ENCODE peak calls at places on chromosomes 4 and X, in four cellular contexts. One of them, this sample, is unnamed.

GRCh38 chrX:12922600-12922919 is 16.1 kb downstream of the TLR8 start:
- DNase-seq in A549: no peak
- DNase-seq in WTC11: no peak
- DNase-seq in HepG2: no peak
- DNase-seq in this sample: no peak

GRCh38 chrX:130680164-130681035 is 222.6 kb downstream of the ENOX2 start:
- DNase-seq in A549: no peak
- DNase-seq in WTC11: no peak
- DNase-seq in HepG2: peak; percentile 68
- DNase-seq in this sample: no peak

GRCh38 chrX:139126493-139126892 is 404.0 kb upstream of the F9 start:
- DNase-seq in A549: peak; percentile 35
- DNase-seq in WTC11: peak; percentile 37
- DNase-seq in HepG2: peak; percentile 12
- DNase-seq in this sample: peak; percentile 72

GRCh38 chr4:165627548-165627947 is 245.5 kb upstream of the TLL1 start:
- DNase-seq in A549: no peak
- DNase-seq in WTC11: no peak
- DNase-seq in HepG2: no peak
- DNase-seq in this sample: no peak

GRCh38 chrX:132737743-132738142 is 220.7 kb downstream of the HS6ST2 start:
- DNase-seq in A549: no peak
- DNase-seq in WTC11: no peak
- DNase-seq in HepG2: no peak
- DNase-seq in this sample: no peak

GRCh38 chrX:107704181-107704580 is 71.4 kb downstream of the TSC22D3 start:
- DNase-seq in A549: no peak
- DNase-seq in WTC11: no peak
- DNase-seq in HepG2: no peak
- DNase-seq in this sample: no peak

GRCh38 chr4:149166365-149166764 is 649.3 kb downstream of the IQCM start:
- DNase-seq in A549: no peak
- DNase-seq in WTC11: no peak
- DNase-seq in HepG2: no peak
- DNase-seq in this sample: no peak

GRCh38 chr4:84495448-84496221 is 3.5 kb downstream of the NKX6-1 start:
- DNase-seq in A549: no peak
- DNase-seq in WTC11: peak; percentile 39
- DNase-seq in HepG2: no peak
- DNase-seq in this sample: no peak

GRCh38 chr4:76377922-76378321 is 43.0 kb downstream of the CCDC158 start:
- DNase-seq in A549: peak; percentile 31
- DNase-seq in WTC11: peak; percentile 54
- DNase-seq in HepG2: peak; percentile 44
- DNase-seq in this sample: peak; percentile 69

GRCh38 chr4:126364290-126364978 is 1049.7 kb downstream of the FAT4 start:
- DNase-seq in A549: no peak
- DNase-seq in WTC11: no peak
- DNase-seq in HepG2: no peak
- DNase-seq in this sample: no peak

GRCh38 chr4:23166919-23167318 is 474.2 kb downstream of the GBA3 start:
- DNase-seq in A549: no peak
- DNase-seq in WTC11: no peak
- DNase-seq in HepG2: no peak
- DNase-seq in this sample: no peak

GRCh38 chr4:2798399-2799301 is 5.8 kb downstream of the SH3BP2 start:
- DNase-seq in A549: no peak
- DNase-seq in WTC11: no peak
- DNase-seq in HepG2: no peak
- DNase-seq in this sample: no peak

GRCh38 chrX:136162827-136163427 is 15.6 kb downstream of the FHL1 start:
- DNase-seq in A549: peak; percentile 59
- DNase-seq in WTC11: peak; percentile 63
- DNase-seq in HepG2: peak; percentile 13
- DNase-seq in this sample: peak; percentile 64

GRCh38 chrX:110218591-110218990 is 99.3 kb downstream of the AMMECR1 start:
- DNase-seq in A549: peak; percentile 20
- DNase-seq in WTC11: no peak
- DNase-seq in HepG2: no peak
- DNase-seq in this sample: no peak

GRCh38 chrX:14963447-14964236 is 90.4 kb downstream of the MOSPD2 start:
- DNase-seq in A549: peak; percentile 3
- DNase-seq in WTC11: no peak
- DNase-seq in HepG2: no peak
- DNase-seq in this sample: no peak

GRCh38 chr4:156583265-156583664 is 388.3 kb downstream of the PDGFC start:
- DNase-seq in A549: no peak
- DNase-seq in WTC11: no peak
- DNase-seq in HepG2: no peak
- DNase-seq in this sample: no peak

GRCh38 chrX:124240422-124240821 is 92.0 kb upstream of the TEX13D start:
- DNase-seq in A549: no peak
- DNase-seq in WTC11: no peak
- DNase-seq in HepG2: no peak
- DNase-seq in this sample: no peak

GRCh38 chr4:131001371-131001770 is 1905.4 kb downstream of the C4orf33 start:
- DNase-seq in A549: no peak
- DNase-seq in WTC11: no peak
- DNase-seq in HepG2: no peak
- DNase-seq in this sample: no peak

GRCh38 chr4:131002132-131002531 is 1906.2 kb downstream of the C4orf33 start:
- DNase-seq in A549: no peak
- DNase-seq in WTC11: no peak
- DNase-seq in HepG2: no peak
- DNase-seq in this sample: no peak

GRCh38 chr4:131006388-131006787 is 1910.4 kb downstream of the C4orf33 start:
- DNase-seq in A549: peak; percentile 1
- DNase-seq in WTC11: no peak
- DNase-seq in HepG2: no peak
- DNase-seq in this sample: no peak
- TF ChIP-seq NR3C1 in A549: no peak
- TF ChIP-seq NR3C1 in WTC11: no peak
- TF ChIP-seq NR3C1 in HepG2: no peak
- TF ChIP-seq NR3C1 in this sample: no peak

DNA sequence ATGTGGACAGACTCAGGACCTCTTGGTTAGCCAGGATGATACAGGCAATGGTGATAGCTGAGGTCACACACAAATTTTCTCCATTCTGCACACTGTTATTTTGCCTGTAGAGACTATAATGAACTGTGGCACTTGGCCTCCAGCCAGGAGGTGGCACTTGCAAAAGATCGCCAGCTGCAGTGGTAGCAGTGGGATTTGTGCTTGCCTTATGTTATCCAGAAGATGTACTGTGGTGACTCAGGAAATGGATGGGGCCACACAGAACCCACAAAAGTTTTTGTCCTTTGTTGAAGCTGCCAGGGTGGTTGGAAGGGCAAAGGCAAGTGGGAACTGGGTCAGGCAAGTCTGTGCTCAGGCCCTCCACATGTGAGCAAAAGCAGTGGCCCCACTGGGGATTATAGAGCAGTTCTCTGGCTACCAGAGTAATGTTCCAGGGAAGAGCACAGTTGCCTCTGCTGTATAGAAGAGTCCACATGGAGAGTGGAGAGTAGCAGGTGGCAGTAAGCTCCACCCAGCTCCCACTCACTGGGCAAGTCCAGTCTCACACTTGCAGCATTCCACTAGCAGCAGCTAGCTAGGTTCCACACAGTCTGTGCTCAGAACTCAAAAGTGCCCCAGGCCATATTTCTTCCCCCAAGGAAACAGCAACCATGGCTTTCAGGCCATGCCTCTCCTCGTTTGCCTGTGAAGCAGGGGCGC is 5.9 kb upstream of the C4orf17 start:
- DNase-seq in A549: no peak
- DNase-seq in WTC11: no peak
- DNase-seq in HepG2: no peak
- DNase-seq in this sample: no peak
- TF ChIP-seq NR3C1 in A549: no peak
- TF ChIP-seq NR3C1 in WTC11: no peak
- TF ChIP-seq NR3C1 in HepG2: no peak
- TF ChIP-seq NR3C1 in this sample: no peak

GRCh38 chr4:105946771-105947170 is 51.5 kb downstream of the NPNT start:
- DNase-seq in A549: no peak
- DNase-seq in WTC11: no peak
- DNase-seq in HepG2: no peak
- DNase-seq in this sample: no peak

GRCh38 chr4:105956566-105956965 is 61.3 kb downstream of the NPNT start:
- DNase-seq in A549: no peak
- DNase-seq in WTC11: no peak
- DNase-seq in HepG2: no peak
- DNase-seq in this sample: no peak

GRCh38 chr4:105952596-105952995 is 57.3 kb downstream of the NPNT start:
- DNase-seq in A549: no peak
- DNase-seq in WTC11: no peak
- DNase-seq in HepG2: no peak
- DNase-seq in this sample: no peak

GRCh38 chr4:105950701-105951100 is 55.4 kb downstream of the NPNT start:
- DNase-seq in A549: no peak
- DNase-seq in WTC11: no peak
- DNase-seq in HepG2: no peak
- DNase-seq in this sample: no peak

DNA sequence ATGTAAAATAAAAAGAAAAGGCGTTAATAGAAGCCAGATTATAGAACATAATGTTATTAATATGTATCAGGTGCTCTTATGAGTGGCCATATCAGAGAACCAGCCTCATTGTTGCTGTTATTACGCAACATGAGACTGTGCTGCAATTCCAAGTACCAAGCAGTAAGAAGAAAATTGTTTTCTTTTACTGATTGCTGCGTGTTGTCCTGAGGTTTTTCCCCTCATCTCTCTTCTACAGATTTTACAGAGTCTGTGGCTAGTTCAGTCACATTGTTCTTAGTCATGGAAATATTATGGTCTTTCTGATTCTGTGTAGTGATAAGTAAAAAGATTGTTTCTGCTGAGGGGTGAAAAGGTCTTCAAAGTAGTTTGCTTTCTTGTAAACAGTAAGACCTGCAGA is 55.9 kb downstream of the NPNT start:
- DNase-seq in A549: no peak
- DNase-seq in WTC11: no peak
- DNase-seq in HepG2: no peak
- DNase-seq in this sample: no peak
- TF ChIP-seq NR3C1 in A549: no peak
- TF ChIP-seq NR3C1 in WTC11: no peak
- TF ChIP-seq NR3C1 in HepG2: no peak
- TF ChIP-seq NR3C1 in this sample: no peak

GRCh38 chr4:96003941-96004340 is 164.0 kb downstream of the PDHA2 start:
- DNase-seq in A549: no peak
- DNase-seq in WTC11: no peak
- DNase-seq in HepG2: no peak
- DNase-seq in this sample: no peak
- TF ChIP-seq NR3C1 in A549: no peak
- TF ChIP-seq NR3C1 in WTC11: no peak
- TF ChIP-seq NR3C1 in HepG2: no peak
- TF ChIP-seq NR3C1 in this sample: no peak

GRCh38 chrX:10875995-10876394 is 235.1 kb upstream of the HCCS start:
- DNase-seq in A549: no peak
- DNase-seq in WTC11: no peak
- DNase-seq in HepG2: no peak
- DNase-seq in this sample: no peak
- TF ChIP-seq NR3C1 in A549: no peak
- TF ChIP-seq NR3C1 in WTC11: no peak
- TF ChIP-seq NR3C1 in HepG2: no peak
- TF ChIP-seq NR3C1 in this sample: no peak

This sample was measured in K562.